ENCODE peak calls at places on chromosomes 5 and 9, in eight cellular contexts. W is GM12865; E is Peyer's patch; K is astrocyte of the spinal cord; Q is neural progenitor cell; L is fibroblast of mammary gland; J is CD4-positive, alpha-beta T cell; S is natural killer cell. U is an unnamed sample.

GRCh38 chr5:64505769-64506566 is at the start of gene RGS7BP:
- DNase-seq in S (no peak), K (peak; percentile 52), W (peak; percentile 35), L (peak; percentile 4), J (no peak), Q (peak; percentile 80), E (peak; percentile 57), U (no peak)

GRCh38 chr9:92538541-92538940 is 2.8 kb upstream of the ECM2 start:
- DNase-seq in J (no peak), L (peak; percentile 47), S (no peak), W (no peak), Q (no peak), K (peak; percentile 70), E (no peak), U (no peak)

GRCh38 chr9:127523312-127523851 is 72.1 kb downstream of the LRSAM1 start:
- DNase-seq in E (no peak), W (peak; percentile 31), K (peak; percentile 41), S (no peak), Q (no peak), J (peak; percentile 16), L (peak; percentile 72), U (no peak)

GRCh38 chr5:115097236-115097635 is 72.5 kb downstream of the TRIM36 start:
- DNase-seq in Q (no peak), K (no peak), J (no peak), S (no peak), E (no peak), L (no peak), W (no peak), U (no peak)

GRCh38 chr9:136587145-136587943 is 41.5 kb upstream of the NOTCH1 start:
- DNase-seq in E (no peak), Q (peak; percentile 93), L (peak; percentile 69), J (no peak), S (no peak), W (no peak), K (peak; percentile 41), U (no peak)

GRCh38 chr5:135332519-135333150 is 66.4 kb downstream of the MACROH2A1 start:
- DNase-seq in J (no peak), E (no peak), Q (peak; percentile 70), L (peak; percentile 73), K (peak; percentile 71), S (no peak), W (peak; percentile 44), U (peak; percentile 75)

GRCh38 chr5:68436686-68437520 is 221.3 kb downstream of the PIK3R1 start:
- DNase-seq in J (no peak), L (no peak), S (no peak), Q (no peak), W (no peak), K (peak; percentile 5), E (no peak), U (no peak)

GRCh38 chr9:98879958-98880300 is 63.8 kb upstream of the COL15A1 start:
- DNase-seq in J (no peak), K (no peak), L (no peak), Q (no peak), E (no peak), S (no peak), W (no peak), U (no peak)

GRCh38 chr5:98631311-98632054 is 142.0 kb upstream of the RGMB start:
- DNase-seq in Q (no peak), S (no peak), W (no peak), J (no peak), L (peak; percentile 68), E (no peak), K (peak; percentile 55), U (no peak)

GRCh38 chr9:34464571-34464970 is 6.0 kb downstream of the DNAI1 start:
- DNase-seq in S (no peak), W (no peak), E (no peak), Q (no peak), K (no peak), L (no peak), J (no peak), U (no peak)

GRCh38 chr9:121637441-121638222 is 13.8 kb upstream of the DAB2IP start:
- DNase-seq in K (peak; percentile 17), Q (no peak), E (no peak), S (no peak), L (peak; percentile 46), W (no peak), J (no peak), U (no peak)

GRCh38 chr5:151202381-151203139 is 21.3 kb downstream of the CCDC69 start:
- DNase-seq in S (no peak), K (peak; percentile 10), Q (no peak), W (peak; percentile 35), J (peak; percentile 26), E (no peak), L (peak; percentile 83), U (no peak)

GRCh38 chr5:141493500-141494422 is 4.9 kb downstream of the PCDHGC5 start:
- DNase-seq in L (peak; percentile 59), J (no peak), E (no peak), W (no peak), K (peak; percentile 72), Q (no peak), S (no peak), U (no peak)

GRCh38 chr5:38403407-38403806 is 145.0 kb downstream of the EGFLAM start:
- DNase-seq in Q (no peak), W (no peak), J (no peak), S (no peak), K (no peak), L (peak; percentile 46), E (no peak), U (no peak)

GRCh38 chr5:106959447-106959846 is 711.3 kb downstream of the EFNA5 start:
- DNase-seq in S (no peak), Q (no peak), E (no peak), W (no peak), L (no peak), K (peak; percentile 19), J (no peak), U (no peak)

GRCh38 chr9:118721276-118721675 is 648.0 kb downstream of the BRINP1 start:
- DNase-seq in L (no peak), W (no peak), E (no peak), Q (no peak), J (no peak), K (no peak), S (no peak), U (no peak)

DNA sequence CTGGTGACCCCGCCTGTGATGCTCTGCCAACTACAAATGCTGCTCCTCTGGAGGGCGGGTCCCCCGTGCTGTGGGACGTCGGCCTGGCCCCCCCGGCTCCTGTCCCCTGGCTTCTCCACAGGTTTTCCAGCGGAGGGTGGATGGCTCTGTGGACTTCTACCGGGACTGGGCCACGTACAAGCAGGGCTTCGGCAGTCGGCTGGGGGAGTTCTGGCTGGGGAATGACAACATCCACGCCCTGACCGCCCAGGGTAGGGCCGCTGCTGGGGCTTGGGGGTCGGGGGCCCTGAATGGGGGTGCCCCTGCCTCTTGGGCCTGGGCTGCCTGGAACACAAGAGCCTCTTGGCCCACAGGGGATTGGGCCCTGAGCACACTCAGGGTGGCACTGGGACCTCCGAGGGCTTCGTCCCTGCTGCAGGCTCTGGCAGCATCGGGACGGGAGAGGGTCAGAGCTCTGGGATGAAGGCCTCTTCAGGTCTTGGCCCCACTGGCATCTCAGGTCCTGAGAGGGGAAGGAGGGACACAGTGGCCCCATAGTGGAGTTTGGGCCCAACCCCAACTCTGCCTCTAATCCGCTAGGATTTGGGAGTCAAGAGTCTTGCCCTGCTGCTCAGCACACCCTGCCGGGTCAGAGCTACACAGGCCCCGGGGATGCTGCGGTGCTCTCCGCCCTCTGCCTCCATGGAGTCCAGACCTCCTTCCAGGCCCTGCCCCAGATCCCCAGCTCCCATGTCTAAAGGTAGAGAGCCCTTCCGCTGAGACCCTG is 5.2 kb downstream of the FCN2 start:
- DNase-seq in J (no peak), K (no peak), S (no peak), W (no peak), L (no peak), Q (no peak), E (no peak), U (no peak)
- TF ChIP-seq CTCF in J (no peak), K (no peak), S (no peak), W (no peak), L (no peak), Q (no peak), E (no peak), U (no peak)

DNA sequence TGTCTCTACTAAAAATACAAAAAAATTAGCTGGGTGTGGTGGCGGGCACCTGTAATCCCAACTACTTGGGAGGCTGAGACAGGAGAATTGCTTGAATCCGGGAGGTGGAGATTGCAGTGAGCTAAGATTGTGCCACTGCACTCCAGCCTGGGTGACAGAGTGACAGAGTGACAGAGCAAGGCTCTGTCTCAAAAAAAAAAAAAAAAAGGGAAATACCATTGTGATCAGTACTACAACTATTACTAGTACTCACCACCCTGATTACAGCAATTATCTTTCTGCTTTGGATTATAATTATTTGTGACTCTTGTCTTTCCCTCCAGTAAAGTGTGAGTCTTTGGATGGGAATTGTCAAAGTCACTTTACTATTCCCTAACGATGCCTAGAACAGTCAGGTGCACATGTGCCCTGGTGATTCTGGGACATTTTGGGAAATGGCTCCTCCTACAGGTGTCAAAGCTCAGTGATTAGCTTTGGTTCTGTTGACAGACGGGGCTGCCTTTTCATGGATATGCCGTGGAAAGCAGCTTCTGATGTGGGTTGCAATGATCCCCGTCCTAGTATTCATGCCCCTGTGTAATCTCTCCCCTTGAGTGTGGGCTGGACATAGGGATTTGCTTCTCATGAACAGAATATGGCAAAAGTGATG is 31.8 kb upstream of the FRRS1L start:
- DNase-seq in E (no peak), Q (peak; percentile 22), J (no peak), L (no peak), S (no peak), W (no peak), K (no peak), U (no peak)
- TF ChIP-seq CTCF in E (no peak), Q (peak; percentile 39), J (peak; percentile 31), L (peak; percentile 24), S (no peak), W (peak; percentile 6), K (no peak), U (no peak)

GRCh38 chr5:66889524-66889923 is 293.3 kb downstream of the MAST4 start:
- DNase-seq in J (no peak), Q (no peak), L (no peak), E (no peak), K (no peak), W (no peak), S (no peak), U (no peak)

GRCh38 chr5:66891184-66891925 is 295.2 kb downstream of the MAST4 start:
- DNase-seq in W (no peak), E (no peak), Q (no peak), S (no peak), K (no peak), J (no peak), L (no peak), U (no peak)

GRCh38 chr5:66892715-66893114 is 296.5 kb downstream of the MAST4 start:
- DNase-seq in K (no peak), E (no peak), Q (no peak), J (no peak), S (no peak), W (no peak), L (peak; percentile 31), U (no peak)

GRCh38 chr5:66884589-66885228 is 288.5 kb downstream of the MAST4 start:
- DNase-seq in E (no peak), L (no peak), S (no peak), Q (no peak), K (no peak), J (no peak), W (no peak), U (no peak)

GRCh38 chr5:66888613-66889012 is 292.4 kb downstream of the MAST4 start:
- DNase-seq in W (no peak), K (no peak), L (no peak), Q (no peak), S (no peak), E (no peak), J (no peak), U (no peak)
- TF ChIP-seq CTCF in W (no peak), K (no peak), L (no peak), Q (no peak), S (no peak), E (no peak), J (no peak), U (no peak)

GRCh38 chr5:83467315-83468044 is 4.1 kb upstream of the VCAN start:
- DNase-seq in W (peak; percentile 19), J (no peak), Q (peak; percentile 18), E (no peak), L (peak; percentile 76), K (peak; percentile 79), S (no peak), U (no peak)
- TF ChIP-seq CTCF in W (no peak), J (no peak), Q (peak; percentile 37), E (no peak), L (peak; percentile 46), K (peak; percentile 26), S (no peak), U (no peak)

U was measured in GM20000.